ENCODE peak calls at places on chromosomes 13 and 19, in four cellular contexts. One of them, this sample, is unnamed.

GRCh38 chr19:47018923-47019322 is 714 bp upstream of the NPAS1 start:
- DNase-seq in activated T-cell treated with anti-CD3 and anti-CD28 coated beads, Interleukin-2, amount 50 U/mL, for 72 hours: no peak
- DNase-seq in fibroblast of pulmonary artery: no peak
- DNase-seq in non-pigmented ciliary epithelial cell: no peak
- DNase-seq in this sample: no peak

GRCh38 chr13:111317042-111317550 is 3.3 kb upstream of the TEX29 start:
- DNase-seq in non-pigmented ciliary epithelial cell: no peak
- DNase-seq in fibroblast of pulmonary artery: no peak
- DNase-seq in activated T-cell treated with anti-CD3 and anti-CD28 coated beads, Interleukin-2, amount 50 U/mL, for 72 hours: no peak
- DNase-seq in this sample: no peak

GRCh38 chr13:27304611-27305010 is 34.0 kb downstream of the RASL11A start:
- DNase-seq in non-pigmented ciliary epithelial cell: no peak
- DNase-seq in activated T-cell treated with anti-CD3 and anti-CD28 coated beads, Interleukin-2, amount 50 U/mL, for 72 hours: no peak
- DNase-seq in fibroblast of pulmonary artery: no peak
- DNase-seq in this sample: no peak

GRCh38 chr19:55488986-55489710 is 912 bp downstream of the SSC5D start:
- DNase-seq in activated T-cell treated with anti-CD3 and anti-CD28 coated beads, Interleukin-2, amount 50 U/mL, for 72 hours: no peak
- DNase-seq in non-pigmented ciliary epithelial cell: no peak
- DNase-seq in fibroblast of pulmonary artery: no peak
- DNase-seq in this sample: no peak

GRCh38 chr19:3570619-3571018 is 2.1 kb upstream of the HMG20B start:
- DNase-seq in fibroblast of pulmonary artery: no peak
- DNase-seq in non-pigmented ciliary epithelial cell: no peak
- DNase-seq in activated T-cell treated with anti-CD3 and anti-CD28 coated beads, Interleukin-2, amount 50 U/mL, for 72 hours: no peak
- DNase-seq in this sample: no peak

GRCh38 chr19:37975596-37976515 is 68.8 kb downstream of the SIPA1L3 start:
- DNase-seq in fibroblast of pulmonary artery: no peak
- DNase-seq in activated T-cell treated with anti-CD3 and anti-CD28 coated beads, Interleukin-2, amount 50 U/mL, for 72 hours: no peak
- DNase-seq in non-pigmented ciliary epithelial cell: no peak
- DNase-seq in this sample: no peak

GRCh38 chr13:68927387-68928026 is 1180.1 kb upstream of the ATXN8OS start:
- DNase-seq in fibroblast of pulmonary artery: no peak
- DNase-seq in non-pigmented ciliary epithelial cell: peak; percentile 11
- DNase-seq in activated T-cell treated with anti-CD3 and anti-CD28 coated beads, Interleukin-2, amount 50 U/mL, for 72 hours: no peak
- DNase-seq in this sample: no peak

GRCh38 chr13:37597477-37597876 is 1.1 kb downstream of the POSTN start:
- DNase-seq in non-pigmented ciliary epithelial cell: no peak
- DNase-seq in activated T-cell treated with anti-CD3 and anti-CD28 coated beads, Interleukin-2, amount 50 U/mL, for 72 hours: no peak
- DNase-seq in fibroblast of pulmonary artery: no peak
- DNase-seq in this sample: no peak

GRCh38 chr13:32222046-32222676 is 93.0 kb downstream of the ZAR1L start:
- DNase-seq in activated T-cell treated with anti-CD3 and anti-CD28 coated beads, Interleukin-2, amount 50 U/mL, for 72 hours: no peak
- DNase-seq in fibroblast of pulmonary artery: no peak
- DNase-seq in non-pigmented ciliary epithelial cell: no peak
- DNase-seq in this sample: no peak

GRCh38 chr19:34598217-34599155 is 78.5 kb downstream of the SCGB2B2 start:
- DNase-seq in non-pigmented ciliary epithelial cell: no peak
- DNase-seq in activated T-cell treated with anti-CD3 and anti-CD28 coated beads, Interleukin-2, amount 50 U/mL, for 72 hours: no peak
- DNase-seq in fibroblast of pulmonary artery: no peak
- DNase-seq in this sample: no peak

GRCh38 chr19:20078696-20079095 is 896 bp downstream of the ZNF90 start:
- DNase-seq in fibroblast of pulmonary artery: peak; percentile 55
- DNase-seq in activated T-cell treated with anti-CD3 and anti-CD28 coated beads, Interleukin-2, amount 50 U/mL, for 72 hours: peak; percentile 7
- DNase-seq in non-pigmented ciliary epithelial cell: no peak
- DNase-seq in this sample: no peak

GRCh38 chr19:32817252-32817912 is 52.2 kb downstream of the SLC7A9 start:
- DNase-seq in fibroblast of pulmonary artery: no peak
- DNase-seq in non-pigmented ciliary epithelial cell: no peak
- DNase-seq in activated T-cell treated with anti-CD3 and anti-CD28 coated beads, Interleukin-2, amount 50 U/mL, for 72 hours: no peak
- DNase-seq in this sample: no peak

GRCh38 chr19:30637926-30638325 is 265.7 kb downstream of the ZNF536 start:
- DNase-seq in fibroblast of pulmonary artery: no peak
- DNase-seq in activated T-cell treated with anti-CD3 and anti-CD28 coated beads, Interleukin-2, amount 50 U/mL, for 72 hours: no peak
- DNase-seq in non-pigmented ciliary epithelial cell: no peak
- DNase-seq in this sample: no peak

GRCh38 chr13:24134772-24135171 is 25.7 kb upstream of the SPATA13 start:
- DNase-seq in activated T-cell treated with anti-CD3 and anti-CD28 coated beads, Interleukin-2, amount 50 U/mL, for 72 hours: no peak
- DNase-seq in fibroblast of pulmonary artery: no peak
- DNase-seq in non-pigmented ciliary epithelial cell: no peak
- DNase-seq in this sample: no peak

GRCh38 chr19:51637362-51637978 is 7.3 kb upstream of the SIGLEC5 start:
- DNase-seq in fibroblast of pulmonary artery: peak; percentile 11
- DNase-seq in activated T-cell treated with anti-CD3 and anti-CD28 coated beads, Interleukin-2, amount 50 U/mL, for 72 hours: no peak
- DNase-seq in non-pigmented ciliary epithelial cell: no peak
- DNase-seq in this sample: no peak

GRCh38 chr13:109971006-109971744 is 184.8 kb upstream of the IRS2 start:
- DNase-seq in non-pigmented ciliary epithelial cell: no peak
- DNase-seq in fibroblast of pulmonary artery: no peak
- DNase-seq in activated T-cell treated with anti-CD3 and anti-CD28 coated beads, Interleukin-2, amount 50 U/mL, for 72 hours: no peak
- DNase-seq in this sample: no peak

GRCh38 chr13:44868397-44868796 is 120.9 kb downstream of the NUFIP1 start:
- DNase-seq in activated T-cell treated with anti-CD3 and anti-CD28 coated beads, Interleukin-2, amount 50 U/mL, for 72 hours: peak; percentile 12
- DNase-seq in non-pigmented ciliary epithelial cell: no peak
- DNase-seq in fibroblast of pulmonary artery: no peak
- DNase-seq in this sample: no peak

GRCh38 chr13:110505594-110505993 is 55.9 kb downstream of the RAB20 start:
- DNase-seq in fibroblast of pulmonary artery: no peak
- DNase-seq in non-pigmented ciliary epithelial cell: no peak
- DNase-seq in activated T-cell treated with anti-CD3 and anti-CD28 coated beads, Interleukin-2, amount 50 U/mL, for 72 hours: no peak
- DNase-seq in this sample: no peak

GRCh38 chr13:33612641-33613638 is 205.0 kb upstream of the RFC3 start:
- DNase-seq in fibroblast of pulmonary artery: no peak
- DNase-seq in activated T-cell treated with anti-CD3 and anti-CD28 coated beads, Interleukin-2, amount 50 U/mL, for 72 hours: peak; percentile 47
- DNase-seq in non-pigmented ciliary epithelial cell: no peak
- DNase-seq in this sample: no peak

GRCh38 chr13:45142440-45143345 is 22.4 kb downstream of the GTF2F2 start:
- DNase-seq in non-pigmented ciliary epithelial cell: no peak
- DNase-seq in activated T-cell treated with anti-CD3 and anti-CD28 coated beads, Interleukin-2, amount 50 U/mL, for 72 hours: no peak
- DNase-seq in fibroblast of pulmonary artery: peak; percentile 9
- DNase-seq in this sample: no peak

GRCh38 chr13:47291116-47291656 is 394.3 kb upstream of the HTR2A start:
- DNase-seq in non-pigmented ciliary epithelial cell: no peak
- DNase-seq in fibroblast of pulmonary artery: no peak
- DNase-seq in activated T-cell treated with anti-CD3 and anti-CD28 coated beads, Interleukin-2, amount 50 U/mL, for 72 hours: no peak
- DNase-seq in this sample: no peak

GRCh38 chr19:19643158-19644053 is at the start of gene GMIP:
- DNase-seq in fibroblast of pulmonary artery: peak; percentile 43
- DNase-seq in activated T-cell treated with anti-CD3 and anti-CD28 coated beads, Interleukin-2, amount 50 U/mL, for 72 hours: peak; percentile 91
- DNase-seq in non-pigmented ciliary epithelial cell: no peak
- DNase-seq in this sample: peak; percentile 93

GRCh38 chr13:44140146-44140545 is 233.5 kb upstream of the SERP2 start:
- DNase-seq in activated T-cell treated with anti-CD3 and anti-CD28 coated beads, Interleukin-2, amount 50 U/mL, for 72 hours: no peak
- DNase-seq in fibroblast of pulmonary artery: no peak
- DNase-seq in non-pigmented ciliary epithelial cell: no peak
- DNase-seq in this sample: no peak

GRCh38 chr19:10363789-10364281 is 16.5 kb downstream of the TYK2 start:
- DNase-seq in activated T-cell treated with anti-CD3 and anti-CD28 coated beads, Interleukin-2, amount 50 U/mL, for 72 hours: no peak
- DNase-seq in non-pigmented ciliary epithelial cell: peak; percentile 36
- DNase-seq in fibroblast of pulmonary artery: no peak
- DNase-seq in this sample: no peak

GRCh38 chr13:40504641-40505040 is 161.8 kb downstream of the FOXO1 start:
- DNase-seq in activated T-cell treated with anti-CD3 and anti-CD28 coated beads, Interleukin-2, amount 50 U/mL, for 72 hours: no peak
- DNase-seq in fibroblast of pulmonary artery: no peak
- DNase-seq in non-pigmented ciliary epithelial cell: no peak
- DNase-seq in this sample: no peak

GRCh38 chr13:26052136-26052736 is 420 bp upstream of the SHISA2 start:
- DNase-seq in fibroblast of pulmonary artery: no peak
- DNase-seq in activated T-cell treated with anti-CD3 and anti-CD28 coated beads, Interleukin-2, amount 50 U/mL, for 72 hours: no peak
- DNase-seq in non-pigmented ciliary epithelial cell: no peak
- DNase-seq in this sample: no peak

GRCh38 chr13:109274188-109274821 is 512.1 kb downstream of the IRS2 start:
- DNase-seq in fibroblast of pulmonary artery: peak; percentile 89
- DNase-seq in non-pigmented ciliary epithelial cell: peak; percentile 78
- DNase-seq in activated T-cell treated with anti-CD3 and anti-CD28 coated beads, Interleukin-2, amount 50 U/mL, for 72 hours: no peak
- DNase-seq in this sample: no peak

GRCh38 chr13:24217601-24218281 is 57.2 kb downstream of the SPATA13 start:
- DNase-seq in non-pigmented ciliary epithelial cell: no peak
- DNase-seq in activated T-cell treated with anti-CD3 and anti-CD28 coated beads, Interleukin-2, amount 50 U/mL, for 72 hours: no peak
- DNase-seq in fibroblast of pulmonary artery: peak; percentile 39
- DNase-seq in this sample: no peak

This sample was measured in cardiac septum.